ENCODE peak calls at places on chromosome 15, in eight cellular contexts. R is Caco-2, J is breast epithelium, G is cardiac muscle cell, U is GM23338, D is PC-9, Z is tibial artery, A is HepG2. O is an unnamed sample.

GRCh38 chr15:95724908-95725633 is 605.4 kb upstream of the NR2F2 start:
- DNase-seq in R (no peak), J (no peak), G (no peak), U (no peak), D (no peak), Z (no peak), A (no peak), O (no peak)

GRCh38 chr15:90205050-90205848 is 4.1 kb downstream of the SEMA4B start:
- DNase-seq in R (no peak), J (no peak), G (no peak), U (no peak), D (no peak), Z (no peak), A (no peak), O (no peak)

GRCh38 chr15:61053401-61053800 is 175.7 kb downstream of the RORA start:
- DNase-seq in R (no peak), J (no peak), G (no peak), U (peak; percentile 10), D (no peak), Z (no peak), A (no peak), O (no peak)

GRCh38 chr15:31752363-31752762 is 278.0 kb upstream of the CHRNA7 start:
- DNase-seq in R (no peak), J (no peak), G (no peak), U (no peak), D (no peak), Z (no peak), A (no peak), O (no peak)

GRCh38 chr15:85781099-85781498 is 13.6 kb downstream of the KLHL25 start:
- DNase-seq in R (no peak), J (no peak), G (no peak), U (no peak), D (no peak), Z (no peak), A (peak; percentile 96), O (no peak)

GRCh38 chr15:40992241-40992741 is 39.0 kb downstream of the CHAC1 start:
- DNase-seq in R (no peak), J (no peak), G (no peak), U (no peak), D (no peak), Z (no peak), A (no peak), O (no peak)

GRCh38 chr15:73367624-73368300 is 996 bp downstream of the HCN4 start:
- DNase-seq in R (no peak), J (no peak), G (no peak), U (peak; percentile 41), D (no peak), Z (no peak), A (no peak), O (no peak)

GRCh38 chr15:40246496-40247275 is 7.8 kb downstream of the PAK6 start:
- DNase-seq in R (peak; percentile 20), J (peak; percentile 31), G (no peak), U (no peak), D (no peak), Z (peak; percentile 18), A (no peak), O (no peak)

GRCh38 chr15:26082833-26083174 is 219.7 kb upstream of the ATP10A start:
- DNase-seq in R (no peak), J (no peak), G (no peak), U (no peak), D (no peak), Z (no peak), A (no peak), O (no peak)

GRCh38 chr15:74657846-74658245 is 38.0 kb downstream of the EDC3 start:
- DNase-seq in R (no peak), J (no peak), G (no peak), U (no peak), D (peak; percentile 21), Z (no peak), A (no peak), O (no peak)

GRCh38 chr15:27867861-27868260 is 231.3 kb downstream of the OCA2 start:
- DNase-seq in R (no peak), J (no peak), G (no peak), U (no peak), D (no peak), Z (no peak), A (no peak), O (no peak)

GRCh38 chr15:61011576-61012336 is 217.3 kb downstream of the RORA start:
- DNase-seq in R (no peak), J (no peak), G (peak; percentile 9), U (peak; percentile 82), D (no peak), Z (no peak), A (no peak), O (no peak)

GRCh38 chr15:39552546-39552945 is 28.3 kb upstream of the THBS1 start:
- DNase-seq in R (no peak), J (no peak), G (no peak), U (no peak), D (no peak), Z (no peak), A (no peak), O (no peak)

GRCh38 chr15:77032052-77032646 is 37.2 kb downstream of the PSTPIP1 start:
- DNase-seq in R (peak; percentile 29), J (peak; percentile 36), G (no peak), U (no peak), D (no peak), Z (no peak), A (peak; percentile 66), O (peak; percentile 20)

DNA sequence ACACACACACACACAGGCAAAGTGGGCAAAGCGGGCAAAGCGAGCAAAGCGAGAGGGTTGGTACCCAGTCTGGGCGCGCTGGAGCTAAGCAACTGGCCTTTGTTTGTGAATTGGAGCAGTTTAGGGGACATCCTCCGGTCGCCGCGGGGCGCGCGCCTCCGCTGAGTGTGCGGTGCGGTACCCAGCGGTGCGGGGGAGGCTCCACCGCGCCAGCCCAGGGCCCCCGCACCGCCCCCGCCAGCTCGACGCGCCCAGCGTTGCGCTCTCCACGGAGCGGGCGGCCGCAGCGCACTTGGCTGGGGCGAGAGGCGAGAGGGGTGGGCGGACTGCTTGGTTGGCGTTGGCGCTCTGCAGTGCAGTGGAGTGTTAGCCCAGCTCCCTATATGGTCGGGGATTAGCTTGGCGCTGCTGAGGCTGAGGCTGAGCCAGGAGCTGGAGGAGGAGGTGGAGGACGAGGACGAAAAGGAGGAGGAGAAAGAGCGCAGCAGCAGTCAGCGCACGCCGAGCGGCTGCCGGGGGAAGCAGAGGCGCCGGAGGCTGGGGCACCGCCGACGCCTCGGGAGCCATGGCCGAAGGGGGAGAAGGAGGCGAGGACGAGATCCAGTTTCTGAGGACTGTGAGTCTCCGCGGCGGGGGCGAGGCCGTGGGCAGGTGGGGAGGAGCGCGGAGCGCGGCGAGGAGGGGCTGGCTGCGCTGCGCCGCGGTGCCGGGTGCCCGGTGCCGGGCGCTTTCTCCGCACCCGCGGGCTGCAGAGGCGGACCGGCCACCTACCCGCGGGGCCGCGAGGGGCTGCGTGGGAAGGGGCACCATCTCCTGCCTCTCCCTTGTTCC is at the start of gene RYR3:
- DNase-seq in R (no peak), J (no peak), G (peak; percentile 77), U (peak; percentile 75), D (no peak), Z (peak; percentile 27), A (no peak), O (no peak)
- H3K4me3 ChIP-seq in R (no peak within 1 kb of the TSS), J (peak within 1 kb of the TSS; percentile 33), G (peak within 1 kb of the TSS; percentile 45), U (peak within 1 kb of the TSS; percentile 79), D (no peak within 1 kb of the TSS), Z (peak within 1 kb of the TSS; percentile 70), A (no peak within 1 kb of the TSS), O (no peak within 1 kb of the TSS)

GRCh38 chr15:70507772-70508351 is 255.5 kb downstream of the UACA start:
- DNase-seq in R (peak; percentile 77), J (no peak), G (no peak), U (no peak), D (peak; percentile 73), Z (no peak), A (peak; percentile 70), O (no peak)

GRCh38 chr15:70504305-70504951 is 258.9 kb downstream of the UACA start:
- DNase-seq in R (no peak), J (no peak), G (no peak), U (no peak), D (peak; percentile 72), Z (peak; percentile 67), A (no peak), O (no peak)

GRCh38 chr15:70505411-70505919 is 257.9 kb downstream of the UACA start:
- DNase-seq in R (no peak), J (no peak), G (no peak), U (no peak), D (peak; percentile 74), Z (no peak), A (peak; percentile 29), O (no peak)

GRCh38 chr15:70504988-70505387 is 258.4 kb downstream of the UACA start:
- DNase-seq in R (no peak), J (no peak), G (no peak), U (no peak), D (no peak), Z (no peak), A (no peak), O (no peak)

GRCh38 chr15:70505971-70506887 is 257.1 kb downstream of the UACA start:
- DNase-seq in R (no peak), J (no peak), G (no peak), U (peak; percentile 25), D (no peak), Z (no peak), A (no peak), O (no peak)
- H3K4me1 ChIP-seq in R (peaks cover 53% of the 10 kb centered on the region), J (peaks cover 15% of the 10 kb centered on the region), G (peaks cover 6% of the 10 kb centered on the region), U (peaks cover 13% of the 10 kb centered on the region), D (peaks cover 69% of the 10 kb centered on the region), Z (peaks cover 29% of the 10 kb centered on the region), A (peaks cover 21% of the 10 kb centered on the region), O (peaks cover 2% of the 10 kb centered on the region)

GRCh38 chr15:68014219-68014618 is 39.9 kb upstream of the PIAS1 start:
- DNase-seq in R (no peak), J (no peak), G (no peak), U (no peak), D (no peak), Z (no peak), A (no peak), O (no peak)

GRCh38 chr15:68015244-68015643 is 38.9 kb upstream of the PIAS1 start:
- DNase-seq in R (no peak), J (no peak), G (no peak), U (no peak), D (no peak), Z (no peak), A (no peak), O (no peak)

GRCh38 chr15:68012911-68013310 is 41.2 kb upstream of the PIAS1 start:
- DNase-seq in R (peak; percentile 63), J (no peak), G (no peak), U (no peak), D (peak; percentile 44), Z (no peak), A (no peak), O (no peak)

GRCh38 chr15:68010366-68010765 is 43.7 kb upstream of the PIAS1 start:
- DNase-seq in R (no peak), J (no peak), G (no peak), U (peak; percentile 80), D (no peak), Z (no peak), A (no peak), O (peak; percentile 55)
- H3K27me3 ChIP-seq in R (no peaks in the 10 kb centered on the region), J (no peaks in the 10 kb centered on the region), G (no peaks in the 10 kb centered on the region), U (no peaks in the 10 kb centered on the region), D (no peaks in the 10 kb centered on the region), Z (no peaks in the 10 kb centered on the region), A (peaks cover 4% of the 10 kb centered on the region), O (peaks cover 2% of the 10 kb centered on the region)

GRCh38 chr15:37103475-37104071 is 3.2 kb upstream of the MEIS2 start:
- DNase-seq in R (no peak), J (no peak), G (no peak), U (no peak), D (no peak), Z (no peak), A (no peak), O (no peak)
- H3K4me3 ChIP-seq in R (no peak overlapping the region), J (peak overlapping the region; percentile 72), G (peak overlapping the region; percentile 98), U (peak overlapping the region; percentile 80), D (no peak overlapping the region), Z (no peak overlapping the region), A (no peak overlapping the region), O (no peak overlapping the region)

GRCh38 chr15:47870956-47871625 is 153.8 kb downstream of the SEMA6D start:
- DNase-seq in R (no peak), J (no peak), G (no peak), U (no peak), D (no peak), Z (no peak), A (no peak), O (no peak)
- H3K4me1 ChIP-seq in R (no peaks in the 10 kb centered on the region), J (no peaks in the 10 kb centered on the region), G (peaks cover 14% of the 10 kb centered on the region), U (no peaks in the 10 kb centered on the region), D (no peaks in the 10 kb centered on the region), Z (peaks cover 31% of the 10 kb centered on the region), A (no peaks in the 10 kb centered on the region), O (peaks cover 5% of the 10 kb centered on the region)

O was measured in HAP-1.